ENCODE peak calls at places on chromosomes 11 and 22, in five cellular contexts. S is fibroblast of lung, M is cardiac muscle cell, K is aorta, Q is neural progenitor cell. U is an unnamed sample. For H3K4me1, the result is how much of the 10 kb centered on the place peaks cover.

GRCh38 chr11:115078461-115079438 is 400.4 kb downstream of the NXPE2 start:
- DNase-seq in S (no peak), M (no peak), K (no peak), Q (no peak), U (no peak)

GRCh38 chr11:70581991-70582885 is 183.9 kb downstream of the CTTN start:
- DNase-seq in S (no peak), M (no peak), K (peak), Q (no peak), U (no peak)

GRCh38 chr11:23425379-23425778 is 565.1 kb upstream of the CCDC179 start:
- DNase-seq in S (no peak), M (no peak), K (no peak), Q (no peak), U (no peak)

GRCh38 chr22:26903030-26903856 is 245.9 kb downstream of the MIAT start:
- DNase-seq in S (no peak), M (no peak), K (no peak), Q (peak), U (no peak)

GRCh38 chr11:47333886-47334443 is 18.5 kb downstream of the MYBPC3 start:
- DNase-seq in S (no peak), M (no peak), K (no peak), Q (peak), U (no peak)

GRCh38 chr11:61480936-61481335 is 27.6 kb upstream of the LRRC10B start:
- DNase-seq in S (no peak), M (peak), K (no peak), Q (peak), U (peak)

GRCh38 chr11:73198677-73199076 is 19.4 kb upstream of the P2RY2 start:
- DNase-seq in S (peak), M (peak), K (no peak), Q (peak), U (peak)

GRCh38 chr11:2461253-2462091 is 16.7 kb downstream of the KCNQ1 start:
- DNase-seq in S (no peak), M (no peak), K (peak), Q (no peak), U (no peak)

GRCh38 chr22:31139066-31139465 is 1.2 kb downstream of the PLA2G3 start:
- DNase-seq in S (no peak), M (no peak), K (no peak), Q (no peak), U (no peak)

DNA sequence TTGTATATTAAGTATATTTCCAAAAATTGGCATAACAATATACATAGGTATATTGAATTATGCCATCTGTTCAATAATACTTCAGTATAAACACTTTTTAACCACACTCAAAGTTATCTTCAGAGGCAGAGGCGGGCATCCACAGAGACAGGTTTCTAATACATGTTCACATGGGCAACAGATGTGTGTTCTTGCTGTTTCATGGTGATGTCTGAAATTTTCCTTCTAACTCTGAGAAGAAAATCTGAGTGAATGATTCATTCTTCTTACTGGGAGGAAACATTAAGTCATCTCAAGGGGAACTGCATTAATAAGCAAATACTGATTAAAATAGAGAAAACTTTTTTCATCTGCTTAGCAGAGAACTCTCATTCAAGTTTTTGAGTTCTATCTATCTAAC is 1074.5 kb downstream of the LRRC4C start:
- DNase-seq in S (peak), M (no peak), K (no peak), Q (no peak), U (peak)
- H3K27ac ChIP-seq in S (peak), M (no peak), K (no peak), Q (no peak), U (no peak)

GRCh38 chr11:35141538-35141937 is 2.6 kb downstream of the CD44 start:
- DNase-seq in S (no peak), M (no peak), K (peak), Q (no peak), U (peak)
- H3K4me1 ChIP-seq in S (under half), M (under half), K (under half), Q (under half), U (under half)

DNA sequence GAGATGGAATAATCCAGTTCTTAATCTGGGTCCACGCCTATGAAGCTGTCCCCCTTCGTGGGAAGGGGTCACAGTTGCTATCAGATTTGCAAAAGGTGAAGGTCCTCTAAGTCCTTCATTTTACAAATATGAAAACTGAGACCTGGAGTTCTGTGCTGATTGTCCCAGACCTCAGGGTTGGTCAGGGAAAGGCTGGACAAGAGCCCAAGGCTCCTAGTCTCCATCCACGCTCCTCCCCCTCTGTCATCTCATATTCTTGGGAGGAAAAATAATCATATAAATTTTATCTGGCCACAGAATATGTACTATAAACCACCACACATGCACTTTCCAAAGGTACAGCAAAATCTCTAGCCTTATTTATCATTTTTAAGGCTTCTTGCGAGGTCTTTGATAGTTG is 5.5 kb downstream of the PACSIN2 start:
- DNase-seq in S (no peak), M (no peak), K (no peak), Q (no peak), U (no peak)
- H3K27ac ChIP-seq in S (no peak), M (no peak), K (peak), Q (no peak), U (no peak)

GRCh38 chr11:44221486-44221885 is 88.5 kb downstream of the ALX4 start:
- DNase-seq in S (peak), M (peak), K (no peak), Q (no peak), U (no peak)

GRCh38 chr11:44219830-44220778 is 89.8 kb downstream of the ALX4 start:
- DNase-seq in S (peak), M (no peak), K (no peak), Q (no peak), U (peak)

GRCh38 chr11:44224867-44225501 is 85.0 kb downstream of the ALX4 start:
- DNase-seq in S (no peak), M (peak), K (no peak), Q (no peak), U (no peak)

GRCh38 chr11:44221992-44222391 is 87.9 kb downstream of the ALX4 start:
- DNase-seq in S (no peak), M (peak), K (no peak), Q (no peak), U (no peak)

DNA sequence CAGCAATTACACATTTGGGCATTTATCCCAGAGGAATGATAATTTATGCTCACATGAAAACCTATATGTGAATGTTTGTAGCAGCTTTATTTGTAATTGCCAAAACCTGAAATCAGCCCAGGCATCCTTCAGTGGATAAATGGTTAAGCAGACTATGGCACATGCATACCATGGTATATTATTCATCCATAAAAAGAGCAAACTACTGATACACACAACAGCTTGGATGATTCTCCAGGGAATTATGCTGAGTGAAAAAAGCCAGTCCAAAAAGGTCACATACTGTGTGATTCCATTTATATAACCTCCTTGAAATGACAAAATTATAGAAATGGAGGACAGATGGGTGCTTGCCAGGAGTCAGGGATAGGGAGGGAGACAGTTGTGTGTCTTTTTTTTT is 86.7 kb downstream of the ALX4 start:
- DNase-seq in S (peak), M (peak), K (no peak), Q (no peak), U (peak)
- H3K4me1 ChIP-seq in S (under half), M (under half), K (under half), Q (under half), U (under half)

DNA sequence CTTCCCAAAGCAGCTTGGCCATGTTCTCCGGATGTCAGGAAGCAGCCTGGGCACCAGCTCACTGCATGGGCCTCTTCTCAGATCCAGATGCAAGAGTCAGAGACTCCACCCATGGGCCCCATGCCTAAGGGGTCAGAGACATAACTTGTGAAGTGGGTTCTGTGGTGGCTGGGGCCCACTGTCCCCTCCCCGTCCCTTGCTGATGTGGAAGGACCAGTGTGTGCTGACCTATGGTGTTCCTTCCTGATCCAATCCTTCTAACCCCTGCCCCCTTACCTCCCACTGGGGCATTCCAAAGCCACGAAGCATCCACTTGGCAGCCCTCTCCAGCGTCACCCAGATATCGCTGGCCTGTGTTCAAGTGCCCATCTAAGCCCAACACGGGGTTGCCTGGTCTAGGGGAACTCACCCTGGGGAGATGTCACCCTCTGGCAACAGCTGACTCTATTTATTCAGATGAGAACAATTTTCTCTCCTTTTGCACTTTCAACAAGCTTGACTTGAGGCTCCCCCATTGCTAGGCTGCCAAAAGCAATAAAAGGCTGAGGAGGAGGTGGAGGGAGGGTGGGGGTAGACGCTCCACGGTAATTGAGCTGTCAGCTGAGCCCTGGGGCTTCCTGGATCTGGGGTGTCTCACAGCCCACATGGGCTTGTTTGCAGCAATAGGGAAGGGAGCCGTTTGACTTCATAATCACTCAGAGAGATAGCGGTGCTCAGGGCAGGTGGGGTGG is 158.5 kb downstream of the ADAMTS15 start:
- DNase-seq in S (peak), M (peak), K (peak), Q (no peak), U (no peak)
- H3K27ac ChIP-seq in S (no peak), M (no peak), K (no peak), Q (no peak), U (no peak)

DNA sequence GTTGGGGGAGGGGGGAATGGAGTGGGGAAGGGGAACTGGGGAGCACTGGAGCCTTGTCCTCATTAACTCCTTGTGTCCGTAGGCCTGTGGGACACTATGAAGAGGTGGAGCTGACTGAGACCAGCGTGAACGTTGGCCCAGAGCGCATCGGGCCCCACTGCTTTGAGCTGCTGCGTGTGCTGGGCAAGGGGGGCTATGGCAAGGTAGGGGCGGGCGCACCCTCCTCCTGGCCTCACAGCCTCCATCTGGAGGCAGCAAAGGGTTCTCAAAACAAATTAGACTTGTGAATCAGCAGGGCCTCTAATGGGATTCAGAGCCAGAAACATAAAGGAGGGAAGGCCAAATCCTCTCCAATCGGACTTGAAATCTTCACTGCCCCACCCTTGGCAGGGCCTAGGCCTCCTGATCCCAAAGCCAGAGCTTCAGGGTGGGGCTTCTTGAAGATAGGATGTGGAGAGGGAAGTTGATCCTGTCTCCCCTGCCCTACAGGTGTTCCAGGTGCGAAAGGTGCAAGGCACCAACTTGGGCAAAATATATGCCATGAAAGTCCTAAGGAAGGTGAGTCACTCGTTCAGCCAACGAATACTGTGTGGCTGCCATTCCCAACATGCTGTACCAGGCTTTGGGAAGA is 859 bp downstream of the RPS6KB2 start:
- DNase-seq in S (no peak), M (no peak), K (no peak), Q (no peak), U (no peak)
- H3K4me1 ChIP-seq in S (under half), M (under half), K (under half), Q (under half), U (under half)

U was measured in mesenchymal stem cell.